ENCODE peak calls at places on chromosomes 1 and 21, in ten cellular contexts. C is ovary, M is tibial artery, Z is cardiac fibroblast, Y is WTC11, D is pancreas, I is cardiac muscle cell, Q is Panc1, F is mesothelial cell of epicardium, X is AG09309. V is an unnamed sample.

GRCh38 chr1:117308406-117308916 is 58.8 kb upstream of the MAN1A2 start:
- DNase-seq in C (no peak), M (no peak), Z (no peak), Y (no peak), D (no peak), I (no peak), Q (no peak), F (no peak), X (no peak), V (no peak)

GRCh38 chr1:167635233-167635648 is 5.2 kb downstream of the RCSD1 start:
- DNase-seq in C (peak), M (no peak), Z (peak), Y (peak), D (no peak), I (peak), Q (no peak), F (peak), X (no peak), V (no peak)

GRCh38 chr1:116769561-116769977 is 15.3 kb downstream of the CD2 start:
- DNase-seq in C (no peak), M (no peak), Z (peak), Y (no peak), D (no peak), I (no peak), Q (no peak), F (no peak), X (no peak), V (no peak)

GRCh38 chr1:229094476-229095311 is 176.2 kb upstream of the RAB4A start:
- DNase-seq in C (no peak), M (no peak), Z (peak), Y (no peak), D (no peak), I (no peak), Q (no peak), F (no peak), X (no peak), V (no peak)

GRCh38 chr1:174883361-174883760 is 116.4 kb upstream of the CACYBP start:
- DNase-seq in C (no peak), M (no peak), Z (peak), Y (no peak), D (no peak), I (no peak), Q (no peak), F (no peak), X (peak), V (no peak)

GRCh38 chr1:63547621-63548294 is 24.4 kb downstream of the EFCAB7 start:
- DNase-seq in C (no peak), M (no peak), Z (peak), Y (no peak), D (no peak), I (no peak), Q (no peak), F (no peak), X (peak), V (no peak)

GRCh38 chr1:36867575-36867974 is 166.7 kb downstream of the GRIK3 start:
- DNase-seq in C (no peak), M (no peak), Z (no peak), Y (no peak), D (no peak), I (no peak), Q (no peak), F (no peak), X (no peak), V (no peak)

GRCh38 chr1:15937706-15938168 is 38.2 kb downstream of the ZBTB17 start:
- DNase-seq in C (no peak), M (no peak), Z (peak), Y (peak), D (no peak), I (no peak), Q (no peak), F (no peak), X (no peak), V (no peak)

GRCh38 chr1:85406081-85406480 is 58.9 kb downstream of the DDAH1 start:
- DNase-seq in C (no peak), M (no peak), Z (no peak), Y (no peak), D (no peak), I (no peak), Q (no peak), F (no peak), X (no peak), V (no peak)

GRCh38 chr1:186828612-186829542 is at the start of gene PLA2G4A:
- DNase-seq in C (peak), M (peak), Z (peak), Y (no peak), D (no peak), I (peak), Q (no peak), F (no peak), X (no peak), V (no peak)

GRCh38 chr1:81432089-81432488 is 368.6 kb upstream of the ADGRL2 start:
- DNase-seq in C (no peak), M (no peak), Z (no peak), Y (no peak), D (no peak), I (no peak), Q (no peak), F (no peak), X (no peak), V (no peak)

GRCh38 chr1:204335085-204335484 is 24.6 kb downstream of the PLEKHA6 start:
- DNase-seq in C (no peak), M (no peak), Z (no peak), Y (no peak), D (no peak), I (peak), Q (no peak), F (no peak), X (no peak), V (no peak)

GRCh38 chr1:58773406-58773840 is 10.4 kb downstream of the JUN start:
- DNase-seq in C (no peak), M (peak), Z (peak), Y (no peak), D (peak), I (peak), Q (no peak), F (no peak), X (no peak), V (peak)

GRCh38 chr1:31739281-31739853 is 24.8 kb downstream of the ADGRB2 start:
- DNase-seq in C (no peak), M (no peak), Z (no peak), Y (peak), D (no peak), I (no peak), Q (no peak), F (no peak), X (no peak), V (no peak)

GRCh38 chr1:203769505-203770343 is 4.7 kb downstream of the LAX1 start:
- DNase-seq in C (peak), M (peak), Z (peak), Y (no peak), D (peak), I (peak), Q (no peak), F (peak), X (peak), V (peak)

GRCh38 chr1:84834419-84835064 is 58.5 kb downstream of the LPAR3 start:
- DNase-seq in C (no peak), M (no peak), Z (peak), Y (no peak), D (no peak), I (no peak), Q (peak), F (no peak), X (peak), V (no peak)

GRCh38 chr1:180994262-180994661 is 28.4 kb downstream of the STX6 start:
- DNase-seq in C (no peak), M (no peak), Z (peak), Y (no peak), D (no peak), I (no peak), Q (no peak), F (no peak), X (no peak), V (no peak)

GRCh38 chr1:45854724-45855123 is 51.3 kb downstream of the MAST2 start:
- DNase-seq in C (no peak), M (no peak), Z (no peak), Y (no peak), D (no peak), I (no peak), Q (no peak), F (no peak), X (no peak), V (no peak)

GRCh38 chr1:57550092-57550491 is 126.2 kb upstream of the DAB1 start:
- DNase-seq in C (no peak), M (no peak), Z (no peak), Y (no peak), D (no peak), I (no peak), Q (no peak), F (no peak), X (no peak), V (no peak)

GRCh38 chr1:67853704-67854103 is 20.4 kb upstream of the GNG12 start:
- DNase-seq in C (peak), M (no peak), Z (peak), Y (peak), D (peak), I (peak), Q (no peak), F (peak), X (peak), V (peak)

GRCh38 chr1:53319296-53320101 is 8.4 kb downstream of the LRP8 start:
- DNase-seq in C (no peak), M (no peak), Z (no peak), Y (no peak), D (no peak), I (no peak), Q (no peak), F (no peak), X (no peak), V (no peak)

GRCh38 chr1:14281412-14281811 is 317.1 kb upstream of the KAZN start:
- DNase-seq in C (no peak), M (no peak), Z (peak), Y (no peak), D (no peak), I (no peak), Q (no peak), F (no peak), X (no peak), V (no peak)

GRCh38 chr1:7145947-7146346 is 360.7 kb downstream of the CAMTA1 start:
- DNase-seq in C (no peak), M (no peak), Z (no peak), Y (no peak), D (no peak), I (no peak), Q (no peak), F (no peak), X (no peak), V (no peak)

GRCh38 chr1:94551449-94551848 is 9.9 kb upstream of the F3 start:
- DNase-seq in C (no peak), M (no peak), Z (no peak), Y (no peak), D (no peak), I (no peak), Q (no peak), F (no peak), X (no peak), V (no peak)

GRCh38 chr1:85473390-85473789 is 8.4 kb upstream of the DDAH1 start:
- DNase-seq in C (no peak), M (no peak), Z (no peak), Y (no peak), D (no peak), I (no peak), Q (no peak), F (no peak), X (peak), V (no peak)

GRCh38 chr1:206067486-206068302 is 14.7 kb downstream of the RHEX start:
- DNase-seq in C (no peak), M (no peak), Z (peak), Y (no peak), D (no peak), I (peak), Q (no peak), F (no peak), X (no peak), V (no peak)

GRCh38 chr1:2314297-2314802 is 77.0 kb downstream of the MORN1 start:
- DNase-seq in C (peak), M (peak), Z (peak), Y (peak), D (no peak), I (peak), Q (no peak), F (peak), X (no peak), V (no peak)

GRCh38 chr1:181033799-181034391 is at the start of gene MR1:
- DNase-seq in C (no peak), M (no peak), Z (peak), Y (no peak), D (no peak), I (peak), Q (peak), F (no peak), X (peak), V (no peak)

GRCh38 chr21:25385912-25386474 is 221.3 kb downstream of the MRPL39 start:
- DNase-seq in C (no peak), M (no peak), Z (peak), Y (peak), D (peak), I (peak), Q (peak), F (peak), X (peak), V (no peak)

GRCh38 chr1:30807318-30808066 is 49.9 kb upstream of the LAPTM5 start:
- DNase-seq in C (peak), M (no peak), Z (peak), Y (no peak), D (no peak), I (no peak), Q (no peak), F (no peak), X (no peak), V (no peak)

GRCh38 chr1:19563336-19564097 is 78.2 kb upstream of the CAPZB start:
- DNase-seq in C (peak), M (peak), Z (peak), Y (no peak), D (no peak), I (no peak), Q (no peak), F (peak), X (peak), V (peak)

GRCh38 chr21:10639123-10639522 is 117.7 kb downstream of the TPTE start:
- DNase-seq in C (no peak), M (no peak), Z (no peak), Y (no peak), D (peak), I (no peak), Q (no peak), F (no peak), X (no peak), V (no peak)

DNA sequence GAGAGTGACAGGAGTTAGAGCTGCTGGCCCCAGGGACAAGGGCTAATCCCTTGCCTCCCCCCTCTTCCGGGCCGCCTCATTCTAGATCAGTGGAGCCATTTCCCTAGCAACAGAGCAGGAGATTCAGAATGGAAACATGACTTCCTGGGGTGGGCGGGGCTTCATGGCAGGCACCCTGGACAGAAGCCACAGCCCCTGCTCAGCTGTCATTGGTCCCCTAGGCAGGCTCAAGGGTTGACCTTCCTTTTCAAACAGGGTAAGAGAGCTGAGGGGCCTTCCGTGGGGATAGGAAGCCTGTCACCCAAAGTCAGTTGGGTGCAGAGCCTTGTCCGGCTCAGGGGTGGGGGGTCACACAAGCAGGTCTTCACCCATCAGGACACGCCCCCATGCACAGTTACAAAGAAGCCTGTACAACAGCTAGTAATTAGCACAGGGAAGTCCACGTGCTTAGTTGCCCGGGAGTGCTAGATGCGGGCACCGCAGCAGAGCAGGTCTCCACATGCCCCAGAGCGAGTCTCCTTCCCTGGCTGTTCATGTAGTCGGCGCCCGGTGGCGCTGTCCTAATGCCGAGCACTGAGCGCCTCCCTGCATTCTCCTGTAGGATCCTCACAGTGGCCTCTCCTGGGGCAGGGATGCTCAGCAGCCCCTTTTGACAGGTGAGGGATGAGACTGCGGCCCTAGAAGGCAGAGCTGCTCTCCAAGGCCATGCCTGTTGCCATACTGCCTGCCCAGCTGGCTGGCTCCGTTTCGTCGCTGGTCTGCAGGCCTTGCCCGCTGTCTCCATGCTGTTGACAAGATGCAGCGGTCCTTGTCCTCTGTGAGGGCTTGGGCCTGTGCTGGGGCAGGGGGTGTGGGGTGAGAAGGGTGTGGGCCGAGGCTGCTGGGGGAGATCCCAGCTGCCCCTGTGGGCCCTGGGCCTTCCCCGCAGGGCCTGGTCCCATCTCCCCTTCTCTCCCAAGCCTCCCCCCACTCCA is 5.1 kb downstream of the TMEM201 start:
- DNase-seq in C (no peak), M (no peak), Z (peak), Y (peak), D (peak), I (peak), Q (no peak), F (peak), X (no peak), V (peak)
- TF ChIP-seq CTCF in C (no peak), M (no peak), Z (no peak), Y (no peak), D (no peak), I (no peak), Q (no peak), F (no peak), X (no peak), V (no peak)

GRCh38 chr1:72705921-72706320 is 423.6 kb upstream of the NEGR1 start:
- DNase-seq in C (no peak), M (no peak), Z (no peak), Y (no peak), D (no peak), I (no peak), Q (no peak), F (no peak), X (no peak), V (no peak)

DNA sequence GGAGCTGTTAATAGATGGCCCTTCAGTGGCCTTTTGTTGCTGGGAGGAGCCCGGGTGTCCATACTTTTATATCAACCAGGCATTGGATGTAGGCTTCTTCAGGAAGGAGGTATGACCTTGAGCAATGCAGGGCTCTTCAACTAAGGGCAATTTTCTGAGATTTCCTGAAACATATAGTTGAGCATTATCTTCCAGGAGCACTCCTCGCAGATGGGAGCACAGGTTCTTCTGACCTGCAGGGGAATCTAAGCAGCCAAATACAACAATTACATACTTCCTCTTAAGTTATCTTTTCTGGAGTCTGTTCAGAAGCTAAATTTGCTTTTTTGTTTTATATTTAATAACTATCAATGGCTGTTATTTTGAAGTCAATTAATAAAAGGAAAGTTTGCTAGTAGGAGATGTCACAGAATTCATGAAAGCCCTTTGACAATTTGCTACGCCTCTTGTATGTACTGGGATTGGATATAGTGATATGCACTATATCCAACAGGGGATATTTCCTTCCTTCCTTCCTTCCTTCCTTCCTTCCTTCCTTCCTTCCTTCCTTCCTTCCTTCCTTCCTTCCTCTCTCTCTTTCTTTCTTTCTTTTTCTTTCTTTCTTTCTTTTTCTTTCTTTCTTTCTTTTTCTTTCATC is 422.6 kb upstream of the NEGR1 start:
- DNase-seq in C (no peak), M (no peak), Z (no peak), Y (no peak), D (no peak), I (no peak), Q (no peak), F (no peak), X (no peak), V (no peak)
- TF ChIP-seq CTCF in C (no peak), M (no peak), Z (no peak), Y (no peak), D (no peak), I (no peak), Q (no peak), F (no peak), X (no peak), V (no peak)

DNA sequence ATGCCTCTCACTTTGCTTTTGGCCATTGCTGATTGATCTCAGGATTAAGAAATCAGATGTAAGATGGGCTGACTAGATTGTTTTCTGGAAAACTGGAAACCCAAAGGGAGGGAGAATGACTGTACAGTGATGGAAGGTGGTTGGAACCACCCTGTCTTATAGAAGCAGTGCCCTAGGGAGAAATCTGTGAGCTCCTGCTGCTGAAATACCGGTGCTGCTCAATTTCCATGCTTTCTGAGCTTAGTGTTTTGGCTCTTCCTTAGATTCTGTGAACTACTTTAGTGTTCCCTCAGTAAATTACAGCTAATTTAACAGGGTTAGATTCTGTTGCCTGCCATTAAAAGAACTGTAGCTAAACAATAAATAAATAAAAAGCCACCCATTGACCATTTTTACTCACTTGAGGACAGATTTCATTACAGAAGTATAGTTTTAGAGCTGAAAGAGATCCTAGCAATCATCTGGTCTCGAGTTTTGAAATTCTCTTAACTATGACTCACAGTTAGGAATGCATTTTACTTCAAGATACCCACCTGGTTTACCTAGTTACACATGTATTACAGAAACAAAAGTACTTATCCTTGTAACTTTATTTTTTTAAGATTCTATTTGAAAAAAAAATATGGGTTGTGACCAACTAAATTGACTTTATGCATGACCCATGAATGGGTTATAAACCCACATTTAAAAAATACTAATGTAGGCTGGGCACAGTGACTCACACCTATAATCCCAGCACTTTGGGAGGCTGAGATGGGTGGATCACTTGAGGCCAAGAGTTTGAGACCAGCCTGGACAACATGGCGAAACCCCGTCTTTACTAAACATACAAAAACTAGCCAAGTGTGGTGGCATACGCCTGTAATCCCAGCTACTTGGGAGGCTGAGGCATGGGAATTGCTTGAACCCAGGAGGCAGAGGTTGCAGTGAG is 33.2 kb downstream of the CAMSAP2 start:
- DNase-seq in C (no peak), M (no peak), Z (no peak), Y (no peak), D (no peak), I (no peak), Q (no peak), F (no peak), X (no peak), V (no peak)
- TF ChIP-seq CTCF in C (no peak), M (no peak), Z (no peak), Y (no peak), D (no peak), I (no peak), Q (no peak), F (no peak), X (no peak), V (no peak)

DNA sequence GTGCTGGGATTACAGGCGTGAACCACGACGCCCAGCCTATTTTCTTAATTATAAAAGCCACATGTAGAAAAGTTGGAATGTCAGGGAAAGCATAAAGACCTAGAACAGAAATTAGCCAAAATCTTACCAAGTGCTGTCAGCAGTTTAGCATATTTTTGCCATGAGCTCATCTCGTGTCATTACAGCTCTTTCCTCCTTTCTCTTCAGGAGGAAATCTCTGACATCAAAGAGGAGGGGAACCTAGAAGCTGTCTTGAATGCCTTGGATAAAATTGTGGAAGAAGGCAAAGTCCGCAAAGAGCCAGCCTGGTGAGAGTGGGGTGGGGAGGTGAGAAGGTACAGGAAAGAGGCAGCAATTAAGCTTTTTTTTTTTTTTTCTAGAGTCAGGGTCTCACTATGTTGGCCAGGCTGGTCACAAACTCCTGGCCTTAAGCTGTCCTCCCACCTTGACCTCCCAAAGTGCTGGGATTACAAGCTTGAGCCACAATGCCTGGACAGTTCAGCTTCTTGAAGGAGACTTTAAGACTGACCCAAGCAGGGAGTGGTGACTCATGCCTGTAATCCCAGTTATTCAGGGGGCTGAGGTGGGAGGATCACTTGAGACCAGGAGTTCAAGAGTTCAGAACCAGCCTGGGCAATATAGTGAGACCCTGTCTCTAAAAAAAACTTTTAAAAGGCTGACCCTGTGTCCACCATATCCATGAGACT is 8.4 kb upstream of the BGLAP start:
- DNase-seq in C (no peak), M (no peak), Z (peak), Y (no peak), D (no peak), I (no peak), Q (no peak), F (no peak), X (peak), V (no peak)
- TF ChIP-seq CTCF in C (no peak), M (no peak), Z (no peak), Y (no peak), D (no peak), I (no peak), Q (no peak), F (no peak), X (no peak), V (no peak)

V was measured in dorsolateral prefrontal cortex.